ENCODE peak calls at places on chromosomes 12 and 14, in ten cellular contexts. One of them, this sample, is unnamed.

GRCh38 chr12:79566452-79566851 is 124.3 kb downstream of the PAWR start:
- DNase-seq in uterus: no peak
- DNase-seq in GM10248: no peak
- DNase-seq in endothelial cell: no peak
- DNase-seq in prostate gland: peak
- DNase-seq in right lobe of liver: no peak
- DNase-seq in HCT116: no peak
- DNase-seq in progenitor cell of endocrine pancreas: no peak
- DNase-seq in A673: no peak
- DNase-seq in lower lobe of right lung: no peak
- DNase-seq in this sample: no peak

GRCh38 chr12:52149651-52150241 is 42.1 kb downstream of the KRT80 start:
- DNase-seq in uterus: no peak
- DNase-seq in GM10248: no peak
- DNase-seq in endothelial cell: no peak
- DNase-seq in prostate gland: no peak
- DNase-seq in right lobe of liver: peak
- DNase-seq in HCT116: no peak
- DNase-seq in progenitor cell of endocrine pancreas: no peak
- DNase-seq in A673: no peak
- DNase-seq in lower lobe of right lung: no peak
- DNase-seq in this sample: no peak

GRCh38 chr12:123077298-123078113 is 73.4 kb downstream of the PITPNM2 start:
- DNase-seq in uterus: no peak
- DNase-seq in GM10248: no peak
- DNase-seq in endothelial cell: no peak
- DNase-seq in prostate gland: no peak
- DNase-seq in right lobe of liver: no peak
- DNase-seq in HCT116: no peak
- DNase-seq in progenitor cell of endocrine pancreas: no peak
- DNase-seq in A673: no peak
- DNase-seq in lower lobe of right lung: no peak
- DNase-seq in this sample: no peak

GRCh38 chr12:120760349-120761245 is 35.0 kb downstream of the ACADS start:
- DNase-seq in uterus: no peak
- DNase-seq in GM10248: no peak
- DNase-seq in endothelial cell: no peak
- DNase-seq in prostate gland: no peak
- DNase-seq in right lobe of liver: no peak
- DNase-seq in HCT116: no peak
- DNase-seq in progenitor cell of endocrine pancreas: no peak
- DNase-seq in A673: no peak
- DNase-seq in lower lobe of right lung: no peak
- DNase-seq in this sample: no peak

GRCh38 chr12:21456291-21456780 is 18.9 kb downstream of the PYROXD1 start:
- DNase-seq in uterus: no peak
- DNase-seq in GM10248: no peak
- DNase-seq in endothelial cell: no peak
- DNase-seq in prostate gland: no peak
- DNase-seq in right lobe of liver: no peak
- DNase-seq in HCT116: no peak
- DNase-seq in progenitor cell of endocrine pancreas: no peak
- DNase-seq in A673: no peak
- DNase-seq in lower lobe of right lung: no peak
- DNase-seq in this sample: no peak

GRCh38 chr12:42590324-42590934 is 883 bp upstream of the PRICKLE1 start:
- DNase-seq in uterus: peak
- DNase-seq in GM10248: peak
- DNase-seq in endothelial cell: peak
- DNase-seq in prostate gland: no peak
- DNase-seq in right lobe of liver: no peak
- DNase-seq in HCT116: no peak
- DNase-seq in progenitor cell of endocrine pancreas: no peak
- DNase-seq in A673: no peak
- DNase-seq in lower lobe of right lung: peak
- DNase-seq in this sample: no peak

GRCh38 chr14:106442857-106443256 is 916.5 kb downstream of the TMEM121 start:
- DNase-seq in uterus: no peak
- DNase-seq in GM10248: peak
- DNase-seq in endothelial cell: no peak
- DNase-seq in prostate gland: no peak
- DNase-seq in right lobe of liver: no peak
- DNase-seq in HCT116: no peak
- DNase-seq in progenitor cell of endocrine pancreas: no peak
- DNase-seq in A673: peak
- DNase-seq in lower lobe of right lung: no peak
- DNase-seq in this sample: no peak

GRCh38 chr14:33689680-33690079 is 261.2 kb downstream of the EGLN3 start:
- DNase-seq in uterus: no peak
- DNase-seq in GM10248: no peak
- DNase-seq in endothelial cell: no peak
- DNase-seq in prostate gland: no peak
- DNase-seq in right lobe of liver: no peak
- DNase-seq in HCT116: no peak
- DNase-seq in progenitor cell of endocrine pancreas: no peak
- DNase-seq in A673: no peak
- DNase-seq in lower lobe of right lung: no peak
- DNase-seq in this sample: no peak

GRCh38 chr12:66087365-66087943 is 43.1 kb downstream of the LLPH start:
- DNase-seq in uterus: peak
- DNase-seq in GM10248: peak
- DNase-seq in endothelial cell: peak
- DNase-seq in prostate gland: peak
- DNase-seq in right lobe of liver: no peak
- DNase-seq in HCT116: peak
- DNase-seq in progenitor cell of endocrine pancreas: peak
- DNase-seq in A673: peak
- DNase-seq in lower lobe of right lung: peak
- DNase-seq in this sample: peak

GRCh38 chr12:124509676-124510300 is 57.6 kb downstream of the NCOR2 start:
- DNase-seq in uterus: peak
- DNase-seq in GM10248: no peak
- DNase-seq in endothelial cell: no peak
- DNase-seq in prostate gland: peak
- DNase-seq in right lobe of liver: no peak
- DNase-seq in HCT116: no peak
- DNase-seq in progenitor cell of endocrine pancreas: no peak
- DNase-seq in A673: no peak
- DNase-seq in lower lobe of right lung: no peak
- DNase-seq in this sample: no peak

GRCh38 chr12:49842519-49843352 is at the start of gene BCDIN3D:
- DNase-seq in uterus: peak
- DNase-seq in GM10248: peak
- DNase-seq in endothelial cell: peak
- DNase-seq in prostate gland: peak
- DNase-seq in right lobe of liver: peak
- DNase-seq in HCT116: peak
- DNase-seq in progenitor cell of endocrine pancreas: peak
- DNase-seq in A673: peak
- DNase-seq in lower lobe of right lung: peak
- DNase-seq in this sample: peak

DNA sequence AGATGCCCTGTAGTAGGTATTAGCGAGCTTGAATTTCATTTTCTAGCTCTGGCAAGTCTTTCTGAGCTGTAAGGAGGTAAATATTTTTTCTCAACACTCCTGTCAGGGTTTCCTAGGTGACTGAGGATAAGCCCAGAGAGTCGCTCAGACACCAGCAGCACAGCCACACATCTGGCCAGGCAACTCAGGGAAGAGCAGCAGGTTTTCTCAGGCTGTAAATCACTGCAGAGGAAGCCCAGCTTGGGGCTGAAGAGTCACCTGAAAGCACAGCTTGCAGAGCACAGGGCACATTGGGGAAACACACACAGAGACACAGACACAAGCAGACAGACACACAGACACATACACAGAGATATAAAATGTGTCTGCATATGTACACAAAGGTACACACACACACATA is 231.9 kb upstream of the TMTC1 start:
- DNase-seq in uterus: no peak
- DNase-seq in GM10248: no peak
- DNase-seq in endothelial cell: no peak
- DNase-seq in prostate gland: no peak
- DNase-seq in right lobe of liver: no peak
- DNase-seq in HCT116: no peak
- DNase-seq in progenitor cell of endocrine pancreas: no peak
- DNase-seq in A673: no peak
- DNase-seq in lower lobe of right lung: no peak
- DNase-seq in this sample: no peak
- TF ChIP-seq CTCF in uterus: no peak
- TF ChIP-seq CTCF in GM10248: no peak
- TF ChIP-seq CTCF in endothelial cell: no peak
- TF ChIP-seq CTCF in prostate gland: no peak
- TF ChIP-seq CTCF in right lobe of liver: no peak
- TF ChIP-seq CTCF in HCT116: no peak
- TF ChIP-seq CTCF in progenitor cell of endocrine pancreas: no peak
- TF ChIP-seq CTCF in A673: no peak
- TF ChIP-seq CTCF in lower lobe of right lung: no peak
- TF ChIP-seq CTCF in this sample: no peak

GRCh38 chr14:61694039-61694438 is 1.3 kb upstream of the HIF1A start:
- DNase-seq in uterus: no peak
- DNase-seq in GM10248: no peak
- DNase-seq in endothelial cell: no peak
- DNase-seq in prostate gland: no peak
- DNase-seq in right lobe of liver: no peak
- DNase-seq in HCT116: no peak
- DNase-seq in progenitor cell of endocrine pancreas: no peak
- DNase-seq in A673: no peak
- DNase-seq in lower lobe of right lung: no peak
- DNase-seq in this sample: no peak

GRCh38 chr14:61696753-61697318 is 1.5 kb downstream of the HIF1A start:
- DNase-seq in uterus: no peak
- DNase-seq in GM10248: no peak
- DNase-seq in endothelial cell: no peak
- DNase-seq in prostate gland: no peak
- DNase-seq in right lobe of liver: no peak
- DNase-seq in HCT116: no peak
- DNase-seq in progenitor cell of endocrine pancreas: no peak
- DNase-seq in A673: no peak
- DNase-seq in lower lobe of right lung: no peak
- DNase-seq in this sample: no peak

GRCh38 chr14:61698216-61698980 is 3.1 kb downstream of the HIF1A start:
- DNase-seq in uterus: no peak
- DNase-seq in GM10248: no peak
- DNase-seq in endothelial cell: no peak
- DNase-seq in prostate gland: no peak
- DNase-seq in right lobe of liver: no peak
- DNase-seq in HCT116: no peak
- DNase-seq in progenitor cell of endocrine pancreas: no peak
- DNase-seq in A673: no peak
- DNase-seq in lower lobe of right lung: no peak
- DNase-seq in this sample: no peak

GRCh38 chr14:61695695-61696527 is 598 bp downstream of the HIF1A start:
- DNase-seq in uterus: peak
- DNase-seq in GM10248: peak
- DNase-seq in endothelial cell: peak
- DNase-seq in prostate gland: peak
- DNase-seq in right lobe of liver: peak
- DNase-seq in HCT116: no peak
- DNase-seq in progenitor cell of endocrine pancreas: peak
- DNase-seq in A673: peak
- DNase-seq in lower lobe of right lung: peak
- DNase-seq in this sample: peak

DNA sequence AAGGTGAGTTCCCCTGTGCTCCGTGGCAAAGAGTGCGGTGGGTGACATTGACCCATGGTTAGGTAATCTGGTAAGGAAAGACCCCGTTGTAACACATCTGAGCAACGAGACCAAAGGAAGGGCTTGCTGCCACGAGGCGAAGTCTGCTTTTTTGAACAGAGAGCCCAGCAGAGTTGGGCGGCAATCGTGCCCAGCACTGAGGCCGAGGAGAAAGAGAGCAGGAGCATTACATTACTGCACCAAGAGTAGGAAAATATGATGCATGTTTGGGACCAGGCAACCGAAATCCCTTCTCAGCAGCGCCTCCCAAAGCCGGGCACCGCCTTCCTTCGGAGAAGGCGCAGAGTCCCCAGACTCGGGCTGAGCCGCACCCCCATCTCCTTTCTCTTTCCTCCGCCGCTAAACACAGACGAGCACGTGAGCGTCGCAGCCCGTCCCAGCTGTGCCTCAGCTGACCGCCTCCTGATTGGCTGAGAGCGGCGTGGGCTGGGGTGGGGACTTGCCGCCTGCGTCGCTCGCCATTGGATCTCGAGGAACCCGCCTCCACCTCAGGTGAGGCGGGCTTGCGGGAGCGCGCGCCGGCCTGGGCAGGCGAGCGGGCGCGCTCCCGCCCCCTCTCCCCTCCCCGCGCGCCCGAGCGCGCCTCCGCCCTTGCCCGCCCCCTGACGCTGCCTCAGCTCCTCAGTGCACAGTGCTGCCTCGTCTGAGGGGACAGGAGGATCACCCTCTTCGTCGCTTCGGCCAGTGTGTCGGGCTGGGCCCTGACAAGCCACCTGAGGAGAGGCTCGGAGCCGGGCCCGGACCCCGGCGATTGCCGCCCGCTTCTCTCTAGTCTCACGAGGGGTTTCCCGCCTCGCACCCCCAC is at the start of gene HIF1A:
- DNase-seq in uterus: peak
- DNase-seq in GM10248: peak
- DNase-seq in endothelial cell: peak
- DNase-seq in prostate gland: peak
- DNase-seq in right lobe of liver: peak
- DNase-seq in HCT116: peak
- DNase-seq in progenitor cell of endocrine pancreas: peak
- DNase-seq in A673: peak
- DNase-seq in lower lobe of right lung: peak
- DNase-seq in this sample: peak
- TF ChIP-seq CTCF in uterus: no peak
- TF ChIP-seq CTCF in GM10248: no peak
- TF ChIP-seq CTCF in endothelial cell: no peak
- TF ChIP-seq CTCF in prostate gland: no peak
- TF ChIP-seq CTCF in right lobe of liver: peak
- TF ChIP-seq CTCF in HCT116: no peak
- TF ChIP-seq CTCF in progenitor cell of endocrine pancreas: no peak
- TF ChIP-seq CTCF in A673: peak
- TF ChIP-seq CTCF in lower lobe of right lung: peak
- TF ChIP-seq CTCF in this sample: no peak

GRCh38 chr14:88660056-88660455 is 97.2 kb downstream of the ZC3H14 start:
- DNase-seq in uterus: no peak
- DNase-seq in GM10248: no peak
- DNase-seq in endothelial cell: no peak
- DNase-seq in prostate gland: no peak
- DNase-seq in right lobe of liver: no peak
- DNase-seq in HCT116: no peak
- DNase-seq in progenitor cell of endocrine pancreas: no peak
- DNase-seq in A673: no peak
- DNase-seq in lower lobe of right lung: no peak
- DNase-seq in this sample: no peak
- TF ChIP-seq CTCF in uterus: no peak
- TF ChIP-seq CTCF in GM10248: no peak
- TF ChIP-seq CTCF in endothelial cell: no peak
- TF ChIP-seq CTCF in prostate gland: no peak
- TF ChIP-seq CTCF in right lobe of liver: no peak
- TF ChIP-seq CTCF in HCT116: no peak
- TF ChIP-seq CTCF in progenitor cell of endocrine pancreas: no peak
- TF ChIP-seq CTCF in A673: no peak
- TF ChIP-seq CTCF in lower lobe of right lung: no peak
- TF ChIP-seq CTCF in this sample: no peak

DNA sequence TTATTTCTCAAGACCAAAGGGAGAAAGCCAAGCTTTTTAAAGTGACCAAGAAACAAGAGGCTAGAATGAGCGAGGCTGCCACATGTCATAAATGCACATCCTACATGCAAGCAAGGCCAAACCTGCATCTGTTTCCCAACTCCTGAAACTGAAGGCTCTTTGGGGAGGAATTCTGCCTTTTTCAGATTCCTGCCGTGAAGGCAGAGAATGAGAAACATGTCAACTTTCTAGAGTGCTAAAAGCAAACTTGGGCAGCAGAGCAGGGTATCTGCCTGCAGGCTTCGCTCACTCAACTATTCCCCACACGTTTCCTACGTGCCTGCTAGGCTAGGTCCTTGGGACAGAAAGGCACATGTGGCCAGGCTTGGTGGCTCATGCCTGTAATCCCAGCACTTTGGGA is 15.2 kb downstream of the DPF3 start:
- DNase-seq in uterus: no peak
- DNase-seq in GM10248: no peak
- DNase-seq in endothelial cell: no peak
- DNase-seq in prostate gland: no peak
- DNase-seq in right lobe of liver: no peak
- DNase-seq in HCT116: no peak
- DNase-seq in progenitor cell of endocrine pancreas: no peak
- DNase-seq in A673: no peak
- DNase-seq in lower lobe of right lung: no peak
- DNase-seq in this sample: no peak
- TF ChIP-seq CTCF in uterus: no peak
- TF ChIP-seq CTCF in GM10248: no peak
- TF ChIP-seq CTCF in endothelial cell: no peak
- TF ChIP-seq CTCF in prostate gland: no peak
- TF ChIP-seq CTCF in right lobe of liver: no peak
- TF ChIP-seq CTCF in HCT116: no peak
- TF ChIP-seq CTCF in progenitor cell of endocrine pancreas: no peak
- TF ChIP-seq CTCF in A673: no peak
- TF ChIP-seq CTCF in lower lobe of right lung: no peak
- TF ChIP-seq CTCF in this sample: no peak